ENCODE peak calls at places on chromosomes 13 and 19, in four cellular contexts. G is cardiac muscle cell, C is IMR-90, A is GM10248. Y is an unnamed sample.

GRCh38 chr13:109100705-109101104 is 471.3 kb downstream of the MYO16 start:
- DNase-seq in A (no peak), C (no peak), G (no peak), Y (no peak)

GRCh38 chr13:39952244-39953233 is 297.1 kb downstream of the COG6 start:
- DNase-seq in G (peak), C (peak), A (no peak), Y (no peak)

GRCh38 chr19:49866933-49867782 is at the start of gene PNKP:
- DNase-seq in A (peak), C (peak), G (peak), Y (peak)

GRCh38 chr19:49858591-49858985 is 7.6 kb downstream of the PTOV1 start:
- DNase-seq in G (no peak), A (no peak), C (no peak), Y (no peak)

GRCh38 chr19:3580156-3580955 is 4.9 kb upstream of the GIPC3 start:
- DNase-seq in G (peak), C (peak), A (no peak), Y (no peak)

GRCh38 chr13:43368003-43368402 is 344.6 kb downstream of the DNAJC15 start:
- DNase-seq in C (peak), A (peak), G (no peak), Y (no peak)

GRCh38 chr13:93476175-93476574 is 249.6 kb downstream of the GPC6 start:
- DNase-seq in G (peak), C (peak), A (no peak), Y (no peak)

GRCh38 chr13:98476106-98476505 is 100.8 kb downstream of the STK24 start:
- DNase-seq in C (no peak), G (peak), A (peak), Y (no peak)

GRCh38 chr13:50361282-50361681 is 346.0 kb downstream of the KCNRG start:
- DNase-seq in G (no peak), C (no peak), A (no peak), Y (no peak)

GRCh38 chr19:44308011-44308410 is 3.2 kb upstream of the ZNF235 start:
- DNase-seq in A (no peak), C (no peak), G (peak), Y (no peak)

GRCh38 chr19:48812094-48812929 is 1.5 kb upstream of the BCAT2 start:
- DNase-seq in G (peak), A (peak), C (peak), Y (no peak)

GRCh38 chr13:101452519-101453485 is at the start of gene ITGBL1:
- DNase-seq in A (peak), C (peak), G (peak), Y (no peak)

GRCh38 chr19:13408889-13409518 is 97.3 kb downstream of the CACNA1A start:
- DNase-seq in G (no peak), C (no peak), A (no peak), Y (no peak)

GRCh38 chr13:44440046-44440608 is 66.5 kb downstream of the SERP2 start:
- DNase-seq in G (no peak), C (no peak), A (no peak), Y (no peak)

GRCh38 chr13:88339271-88339741 is 668.1 kb downstream of the SLITRK5 start:
- DNase-seq in C (no peak), G (no peak), A (no peak), Y (no peak)

GRCh38 chr13:50268500-50268899 is 253.3 kb downstream of the KCNRG start:
- DNase-seq in C (peak), A (no peak), G (peak), Y (no peak)

GRCh38 chr19:29211562-29212416 is 1.2 kb downstream of the UQCRFS1 start:
- DNase-seq in G (peak), C (peak), A (no peak), Y (peak)

GRCh38 chr19:12965017-12965811 is 4.2 kb upstream of the DAND5 start:
- DNase-seq in C (peak), G (peak), A (peak), Y (peak)

GRCh38 chr19:47111081-47111589 is 2.4 kb downstream of the ZC3H4 start:
- DNase-seq in A (no peak), C (no peak), G (no peak), Y (peak)

GRCh38 chr13:45527699-45528462 is 63.1 kb downstream of the COG3 start:
- DNase-seq in C (peak), G (no peak), A (no peak), Y (no peak)

GRCh38 chr19:55471266-55471665 is 5.2 kb upstream of the ZNF628 start:
- DNase-seq in G (no peak), C (no peak), A (no peak), Y (no peak)

GRCh38 chr13:97313481-97313880 is 91.3 kb downstream of the MBNL2 start:
- DNase-seq in A (no peak), C (no peak), G (no peak), Y (no peak)

GRCh38 chr13:113669231-113669870 is 2.3 kb downstream of the GRK1 start:
- DNase-seq in A (no peak), C (no peak), G (no peak), Y (peak)

GRCh38 chr19:46719629-46720515 is 3.0 kb upstream of the PRKD2 start:
- DNase-seq in A (no peak), G (no peak), C (no peak), Y (no peak)

GRCh38 chr13:101205408-101205807 is 210.9 kb downstream of the NALCN start:
- DNase-seq in A (no peak), C (no peak), G (no peak), Y (no peak)

GRCh38 chr19:34366670-34367423 is 1.9 kb downstream of the GPI start:
- DNase-seq in A (no peak), G (peak), C (peak), Y (no peak)

GRCh38 chr13:111283991-111284390 is 36.5 kb upstream of the TEX29 start:
- DNase-seq in A (no peak), C (no peak), G (no peak), Y (no peak)

GRCh38 chr13:49314344-49314882 is 66.7 kb downstream of the CDADC1 start:
- DNase-seq in A (no peak), C (peak), G (peak), Y (no peak)

GRCh38 chr13:42814868-42815267 is 33.5 kb downstream of the FAM216B start:
- DNase-seq in C (peak), A (no peak), G (peak), Y (no peak)

GRCh38 chr13:65387743-65388347 is 1842.3 kb downstream of the PCDH9 start:
- DNase-seq in C (no peak), G (no peak), A (no peak), Y (no peak)

GRCh38 chr13:102793583-102794355 is 5.0 kb downstream of the POGLUT2 start:
- DNase-seq in G (no peak), C (no peak), A (no peak), Y (no peak)

GRCh38 chr19:8320564-8321066 is 560 bp downstream of the NDUFA7 start:
- DNase-seq in C (no peak), A (no peak), G (no peak), Y (no peak)

GRCh38 chr13:95137096-95137495 is 164.2 kb downstream of the ABCC4 start:
- DNase-seq in A (peak), C (peak), G (no peak), Y (peak)

GRCh38 chr13:101303512-101303911 is 112.8 kb downstream of the NALCN start:
- DNase-seq in C (no peak), G (no peak), A (no peak), Y (no peak)

DNA sequence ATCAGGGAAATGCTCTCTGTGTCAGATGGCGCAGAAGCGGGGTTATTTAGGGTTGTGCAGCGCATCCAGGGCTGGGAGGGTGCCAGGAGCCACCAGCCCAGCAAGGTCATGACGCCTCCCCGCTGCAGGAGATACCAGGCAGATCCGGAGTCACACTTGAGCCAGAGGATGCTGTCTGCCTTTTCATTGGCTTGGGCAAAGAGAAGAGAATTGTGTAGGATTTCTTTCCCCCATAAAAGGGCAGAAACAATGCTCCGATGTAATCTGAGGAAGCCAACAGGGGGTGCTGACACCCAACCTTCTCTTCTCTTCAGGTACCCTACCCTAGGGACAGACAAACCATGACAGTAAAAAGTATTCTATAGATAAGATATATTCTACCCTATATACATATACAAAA is 346.4 kb downstream of the TSHZ3 start:
- DNase-seq in A (no peak), C (no peak), G (no peak), Y (no peak)
- TF ChIP-seq CTCF in A (no peak), C (peak), G (no peak), Y (no peak)

GRCh38 chr19:1363599-1363998 is 20.1 kb upstream of the NDUFS7 start:
- DNase-seq in G (no peak), C (no peak), A (no peak), Y (no peak)

GRCh38 chr19:1362385-1363257 is 21.1 kb upstream of the NDUFS7 start:
- DNase-seq in G (no peak), C (no peak), A (no peak), Y (no peak)

GRCh38 chr19:1365306-1365963 is 18.3 kb upstream of the NDUFS7 start:
- DNase-seq in A (no peak), C (no peak), G (no peak), Y (no peak)

GRCh38 chr19:1365964-1366695 is 17.6 kb upstream of the NDUFS7 start:
- DNase-seq in C (no peak), G (no peak), A (no peak), Y (no peak)

DNA sequence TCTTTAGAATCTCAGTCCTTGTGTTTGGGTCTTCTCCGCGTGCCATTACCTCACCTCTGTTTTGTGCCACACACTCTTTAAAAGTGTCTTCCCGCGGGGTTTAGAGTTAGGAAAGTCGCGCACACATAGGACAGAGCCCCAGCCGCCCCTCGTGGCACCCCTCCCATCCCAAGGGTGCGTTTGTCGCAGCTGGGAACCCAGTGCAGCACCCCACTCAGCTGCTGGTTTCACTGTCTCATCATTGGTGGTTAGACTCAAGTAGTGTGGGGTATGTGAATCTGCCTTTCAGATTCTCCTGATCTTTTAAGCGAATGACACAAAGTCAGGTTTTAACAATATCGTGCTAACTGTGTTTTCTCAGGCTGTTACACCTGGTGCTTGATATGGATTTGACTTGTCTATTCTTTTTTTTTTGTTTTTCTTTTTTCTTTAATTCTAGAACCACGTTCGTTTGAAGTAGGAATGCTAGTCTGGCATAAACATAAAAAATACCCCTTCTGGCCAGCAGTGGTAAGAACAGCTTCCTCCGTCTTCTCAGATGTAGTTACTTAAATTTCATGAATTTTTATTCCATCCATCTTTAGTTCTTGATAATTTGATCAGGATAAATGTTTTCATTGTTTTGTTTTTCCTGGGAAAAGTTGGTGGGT is 19.5 kb upstream of the NDUFS7 start:
- DNase-seq in A (peak), G (peak), C (peak), Y (no peak)
- TF ChIP-seq CTCF in A (peak), G (no peak), C (peak), Y (peak)

GRCh38 chr19:11381535-11382369 is 2.4 kb downstream of the EPOR start:
- DNase-seq in C (peak), A (peak), G (peak), Y (peak)
- TF ChIP-seq CTCF in C (peak), A (peak), G (peak), Y (no peak)

GRCh38 chr13:36509369-36509768 is 77.1 kb downstream of the CCNA1 start:
- DNase-seq in G (no peak), A (no peak), C (no peak), Y (no peak)
- TF ChIP-seq CTCF in G (peak), A (no peak), C (no peak), Y (peak)

DNA sequence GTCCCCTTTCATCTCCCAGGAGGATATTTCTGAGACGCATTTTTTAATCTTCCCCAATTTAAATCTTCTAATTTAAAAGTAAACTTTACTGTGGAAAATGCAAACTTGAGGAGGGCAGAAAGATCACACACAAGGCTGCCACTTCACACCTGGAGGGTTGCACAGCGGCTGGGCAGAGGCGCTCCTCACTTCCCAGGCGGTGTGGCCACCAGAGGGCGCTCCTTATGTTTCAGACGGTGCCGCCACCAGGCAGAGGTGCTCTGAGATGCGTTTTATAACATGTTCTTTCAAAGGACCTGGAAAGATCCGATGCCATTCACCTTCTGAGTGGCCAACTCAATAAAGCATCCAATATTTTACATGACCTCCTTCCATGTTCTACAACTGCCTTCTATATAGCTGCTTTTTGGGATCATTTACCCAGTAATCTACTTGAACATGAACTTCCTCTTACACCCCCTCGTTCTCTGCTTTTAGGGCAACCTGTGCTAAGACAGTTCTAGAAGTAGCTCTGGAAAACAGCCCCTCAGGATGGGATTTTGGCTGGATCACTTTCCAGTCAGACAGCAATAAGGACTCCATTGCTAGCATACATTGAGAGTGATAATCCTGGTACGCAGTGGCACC is 14.8 kb upstream of the MTUS2 start:
- DNase-seq in G (peak), C (no peak), A (no peak), Y (no peak)
- TF ChIP-seq CTCF in G (peak), C (peak), A (peak), Y (peak)

GRCh38 chr19:18282021-18282787 is 782 bp upstream of the JUND start:
- DNase-seq in G (no peak), A (no peak), C (no peak), Y (no peak)
- TF ChIP-seq CTCF in G (peak), A (no peak), C (peak), Y (peak)

GRCh38 chr19:42695811-42696503 is 44.3 kb downstream of the PSG3 start:
- DNase-seq in G (no peak), A (no peak), C (no peak), Y (no peak)

GRCh38 chr19:42697884-42698283 is 42.4 kb downstream of the PSG3 start:
- DNase-seq in C (no peak), A (no peak), G (no peak), Y (no peak)

DNA sequence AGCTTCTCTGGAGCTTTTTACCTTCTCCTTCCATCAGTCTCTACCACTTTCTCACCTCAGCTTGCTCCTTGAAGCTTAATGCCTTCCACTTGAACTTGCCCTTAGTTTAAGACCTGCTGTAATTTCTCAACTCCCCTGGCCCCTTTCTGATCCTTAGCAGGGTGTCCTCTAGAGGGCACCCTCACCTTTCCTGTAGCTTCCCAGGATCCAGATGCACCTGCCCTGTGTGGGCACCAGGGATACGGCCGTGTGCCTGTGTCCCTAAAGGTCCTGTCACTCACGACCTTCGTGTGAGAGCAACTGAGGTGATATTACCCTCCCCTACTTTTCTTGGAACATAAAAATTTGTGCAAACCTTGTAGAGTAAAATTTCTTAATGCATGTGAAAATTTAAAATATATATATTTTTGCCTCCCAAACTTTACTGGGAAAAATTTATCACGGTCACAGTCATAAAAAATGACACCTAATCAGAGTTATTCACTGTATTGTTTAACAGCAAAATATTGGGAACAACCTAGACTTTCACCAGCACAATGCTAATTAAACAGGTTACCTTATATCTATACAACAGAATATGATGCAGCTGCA is 46.4 kb downstream of the PSG3 start:
- DNase-seq in A (peak), G (peak), C (peak), Y (no peak)
- TF ChIP-seq CTCF in A (peak), G (peak), C (peak), Y (no peak)

GRCh38 chr13:89361909-89362308 is 1690.7 kb downstream of the SLITRK5 start:
- DNase-seq in C (peak), G (peak), A (no peak), Y (no peak)
- TF ChIP-seq CTCF in C (no peak), G (peak), A (no peak), Y (no peak)

DNA sequence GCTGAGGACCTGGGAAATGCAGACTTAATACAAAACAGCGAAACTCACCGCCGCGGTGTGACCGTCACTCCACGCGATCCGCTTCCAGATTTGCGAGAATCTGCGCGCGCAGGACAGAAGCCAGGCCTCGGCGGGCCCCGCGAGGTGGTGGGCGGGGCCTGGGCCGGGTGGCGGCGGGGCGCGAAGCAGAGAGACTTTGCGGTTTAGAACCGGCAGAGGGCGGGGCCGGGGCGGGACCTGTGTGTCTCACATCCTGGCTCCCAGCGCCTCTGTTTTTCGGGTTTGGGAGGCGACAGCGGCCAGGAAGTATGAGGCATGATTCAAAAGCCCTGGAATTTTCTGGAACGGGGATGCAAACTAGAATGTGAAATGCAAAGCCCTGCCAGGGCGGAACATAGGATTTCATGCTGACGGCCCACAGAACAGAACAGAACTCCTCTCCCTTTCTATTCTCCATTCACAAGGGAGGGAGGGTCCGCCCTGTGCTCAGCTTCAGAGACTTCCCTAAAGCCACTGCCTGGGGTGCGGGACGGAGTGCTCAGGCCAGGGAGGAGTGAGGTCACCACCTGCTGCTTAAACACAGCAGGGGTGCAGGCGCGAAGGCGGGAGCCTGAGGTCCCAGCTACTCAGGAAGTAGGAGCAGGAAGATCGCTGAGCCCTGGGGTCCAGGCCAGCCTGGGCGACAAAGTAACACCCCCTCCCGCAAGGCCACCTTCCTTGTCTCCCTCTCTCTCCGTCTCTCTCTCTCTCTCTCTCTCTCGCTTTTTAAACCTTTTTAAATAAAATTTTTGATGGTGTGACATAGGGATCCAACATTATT is 44.2 kb downstream of the ZNF611 start:
- DNase-seq in A (peak), C (peak), G (peak), Y (peak)
- TF ChIP-seq CTCF in A (no peak), C (no peak), G (peak), Y (peak)

Y was measured in CD14-positive monocyte.